ENCODE peak calls at places on chromosomes 7 and 10, in nine cellular contexts. Y is hypothalamus, J is NCI-H2081, C is Peyer's patch, Z is kidney tubule cell, S is pulmonary artery endothelial cell, K is NCI-H1417, T is suprapubic skin, X is C1 segment of cervical spinal cord. N is an unnamed sample.

GRCh38 chr10:120948889-120949382 is 97.8 kb downstream of the WDR11 start:
- DNase-seq in Y (no peak), J (no peak), C (no peak), Z (peak), S (no peak), K (no peak), T (no peak), X (peak), N (peak)

GRCh38 chr7:151809156-151809863 is 67.6 kb downstream of the PRKAG2 start:
- DNase-seq in Y (no peak), J (no peak), C (no peak), Z (no peak), S (no peak), K (no peak), T (no peak), X (no peak), N (no peak)

GRCh38 chr7:24249266-24249665 is 34.7 kb upstream of the NPY start:
- DNase-seq in Y (no peak), J (no peak), C (no peak), Z (no peak), S (no peak), K (no peak), T (no peak), X (no peak), N (no peak)

GRCh38 chr10:80541144-80541750 is 3.5 kb downstream of the SH2D4B start:
- DNase-seq in Y (no peak), J (no peak), C (no peak), Z (no peak), S (peak), K (no peak), T (peak), X (no peak), N (no peak)

GRCh38 chr10:132700168-132701098 is 85.5 kb downstream of the NKX6-2 start:
- DNase-seq in Y (no peak), J (no peak), C (no peak), Z (no peak), S (no peak), K (peak), T (peak), X (no peak), N (no peak)

GRCh38 chr7:90209776-90210175 is 1.8 kb upstream of the STEAP2 start:
- DNase-seq in Y (no peak), J (no peak), C (no peak), Z (no peak), S (no peak), K (no peak), T (no peak), X (no peak), N (no peak)

GRCh38 chr10:42646692-42647640 is 8.6 kb upstream of the ZNF33B start:
- DNase-seq in Y (no peak), J (no peak), C (no peak), Z (no peak), S (no peak), K (no peak), T (no peak), X (no peak), N (no peak)

GRCh38 chr7:135714534-135715009 is 13.4 kb downstream of the SLC13A4 start:
- DNase-seq in Y (no peak), J (no peak), C (no peak), Z (peak), S (no peak), K (no peak), T (no peak), X (no peak), N (peak)

GRCh38 chr10:67079126-67079525 is 153.3 kb downstream of the LRRTM3 start:
- DNase-seq in Y (no peak), J (no peak), C (no peak), Z (no peak), S (no peak), K (no peak), T (no peak), X (no peak), N (no peak)

GRCh38 chr7:51066405-51066882 is 250.2 kb downstream of the COBL start:
- DNase-seq in Y (no peak), J (no peak), C (no peak), Z (no peak), S (no peak), K (no peak), T (no peak), X (no peak), N (no peak)

GRCh38 chr10:69819713-69820506 is 18.2 kb downstream of the COL13A1 start:
- DNase-seq in Y (no peak), J (no peak), C (no peak), Z (peak), S (peak), K (no peak), T (no peak), X (no peak), N (no peak)

GRCh38 chr7:150377116-150377979 is 1.8 kb upstream of the ZNF775 start:
- DNase-seq in Y (no peak), J (no peak), C (no peak), Z (peak), S (no peak), K (no peak), T (no peak), X (no peak), N (no peak)

GRCh38 chr10:22389856-22390589 is 44.7 kb downstream of the SPAG6 start:
- DNase-seq in Y (no peak), J (no peak), C (no peak), Z (no peak), S (no peak), K (no peak), T (no peak), X (no peak), N (no peak)

GRCh38 chr10:27679996-27680395 is 65.6 kb downstream of the MKX start:
- DNase-seq in Y (no peak), J (no peak), C (no peak), Z (no peak), S (no peak), K (no peak), T (no peak), X (peak), N (no peak)

GRCh38 chr10:83218205-83218604 is 921.1 kb upstream of the GHITM start:
- DNase-seq in Y (no peak), J (no peak), C (no peak), Z (no peak), S (no peak), K (no peak), T (no peak), X (no peak), N (no peak)

GRCh38 chr10:59234814-59235429 is 58.5 kb downstream of the PHYHIPL start:
- DNase-seq in Y (no peak), J (peak), C (no peak), Z (peak), S (no peak), K (peak), T (no peak), X (no peak), N (peak)

GRCh38 chr10:77350711-77351119 is 286.9 kb downstream of the KCNMA1 start:
- DNase-seq in Y (no peak), J (no peak), C (no peak), Z (peak), S (peak), K (no peak), T (no peak), X (peak), N (peak)

GRCh38 chr10:112914288-112914952 is 35.6 kb upstream of the TCF7L2 start:
- DNase-seq in Y (no peak), J (no peak), C (no peak), Z (no peak), S (no peak), K (no peak), T (no peak), X (no peak), N (no peak)

GRCh38 chr10:112774210-112774609 is 175.8 kb upstream of the TCF7L2 start:
- DNase-seq in Y (no peak), J (no peak), C (no peak), Z (no peak), S (no peak), K (no peak), T (no peak), X (no peak), N (no peak)

GRCh38 chr10:33897255-33897893 is 562.9 kb upstream of the NRP1 start:
- DNase-seq in Y (no peak), J (no peak), C (no peak), Z (peak), S (no peak), K (peak), T (no peak), X (no peak), N (no peak)

GRCh38 chr7:72925546-72926120 is 738 bp downstream of the POM121 start:
- DNase-seq in Y (no peak), J (no peak), C (no peak), Z (no peak), S (no peak), K (peak), T (no peak), X (no peak), N (no peak)

GRCh38 chr7:772392-772791 is 45.3 kb upstream of the PRKAR1B start:
- DNase-seq in Y (no peak), J (no peak), C (no peak), Z (no peak), S (no peak), K (no peak), T (no peak), X (no peak), N (no peak)

GRCh38 chr7:42167206-42167913 is 69.6 kb downstream of the GLI3 start:
- DNase-seq in Y (no peak), J (no peak), C (no peak), Z (peak), S (no peak), K (no peak), T (no peak), X (no peak), N (no peak)